ENCODE peak calls at places on chromosomes 1 and 21, in four cellular contexts. L is H1, B is HepG2, F is GM12878. P is an unnamed sample.
A peak's percentile ranks its signal among the peaks of the same experiment; 100 is the strongest.

GRCh38 chr1:3306583-3307285 is 147.7 kb upstream of the ARHGEF16 start:
- DNase-seq in L (no peak), B (no peak), F (no peak), P (no peak)

GRCh38 chr1:150192012-150192411 is 42.3 kb downstream of the PLEKHO1 start:
- DNase-seq in L (no peak), B (no peak), F (no peak), P (no peak)

GRCh38 chr1:247332215-247332900 is 691 bp upstream of the ZNF496 start:
- DNase-seq in L (peak; percentile 76), B (no peak), F (no peak), P (peak; percentile 41)

GRCh38 chr1:44594871-44595735 is 79.2 kb downstream of the TMEM53 start:
- DNase-seq in L (peak; percentile 98), B (peak; percentile 43), F (no peak), P (peak; percentile 91)

GRCh38 chr1:241706967-241707366 is 54.9 kb downstream of the WDR64 start:
- DNase-seq in L (no peak), B (no peak), F (no peak), P (no peak)

GRCh38 chr1:159008744-159009188 is 941 bp upstream of the IFI16 start:
- DNase-seq in L (no peak), B (no peak), F (peak; percentile 69), P (no peak)

GRCh38 chr1:32104127-32104526 is 3.7 kb upstream of the KPNA6 start:
- DNase-seq in L (no peak), B (peak; percentile 67), F (no peak), P (no peak)

GRCh38 chr21:42503711-42504110 is 7.7 kb upstream of the RSPH1 start:
- DNase-seq in L (no peak), B (no peak), F (no peak), P (no peak)

GRCh38 chr1:41396084-41396483 is 34.9 kb downstream of the FOXO6 start:
- DNase-seq in L (no peak), B (no peak), F (no peak), P (no peak)

GRCh38 chr21:35051287-35051818 is 2.3 kb upstream of the RUNX1 start:
- DNase-seq in L (peak; percentile 79), B (peak; percentile 82), F (no peak), P (peak; percentile 74)

GRCh38 chr1:162670928-162671663 is 38.8 kb downstream of the DDR2 start:
- DNase-seq in L (no peak), B (no peak), F (no peak), P (no peak)

GRCh38 chr1:55962472-55962871 is 616.9 kb downstream of the PLPP3 start:
- DNase-seq in L (no peak), B (no peak), F (no peak), P (no peak)

GRCh38 chr21:42282021-42282420 is 33.2 kb downstream of the TFF3 start:
- DNase-seq in L (no peak), B (no peak), F (no peak), P (no peak)

GRCh38 chr1:188241629-188242028 is 1412.9 kb downstream of the PLA2G4A start:
- DNase-seq in L (no peak), B (no peak), F (no peak), P (no peak)

GRCh38 chr21:45571641-45572040 is 29.4 kb upstream of the SLC19A1 start:
- DNase-seq in L (peak; percentile 27), B (no peak), F (no peak), P (no peak)

GRCh38 chr1:43858324-43858723 is 75.3 kb upstream of the ARTN start:
- DNase-seq in L (peak; percentile 57), B (peak; percentile 27), F (no peak), P (no peak)

GRCh38 chr1:97893844-97894243 is 27.0 kb downstream of the DPYD start:
- DNase-seq in L (no peak), B (no peak), F (no peak), P (no peak)

GRCh38 chr1:181033799-181034391 is at the start of gene MR1:
- DNase-seq in L (no peak), B (peak; percentile 78), F (peak; percentile 92), P (peak; percentile 79)

GRCh38 chr1:184409011-184409410 is 22.2 kb downstream of the C1orf21 start:
- DNase-seq in L (no peak), B (no peak), F (no peak), P (no peak)

GRCh38 chr1:50251592-50252165 is 143.0 kb downstream of the ELAVL4 start:
- DNase-seq in L (peak; percentile 78), B (no peak), F (no peak), P (peak; percentile 17)

GRCh38 chr1:214559079-214559478 is 7.7 kb upstream of the PTPN14 start:
- DNase-seq in L (no peak), B (no peak), F (no peak), P (no peak)

GRCh38 chr1:98001764-98002163 is 80.9 kb upstream of the DPYD start:
- DNase-seq in L (no peak), B (no peak), F (no peak), P (no peak)

GRCh38 chr21:28598214-28598613 is 394.5 kb downstream of the LTN1 start:
- DNase-seq in L (no peak), B (no peak), F (no peak), P (no peak)

GRCh38 chr1:179743679-179744400 is 749 bp downstream of the FAM163A start:
- DNase-seq in L (peak; percentile 70), B (no peak), F (no peak), P (peak; percentile 54)

GRCh38 chr1:2526824-2527552 is 592 bp upstream of the PANK4 start:
- DNase-seq in L (no peak), B (no peak), F (peak; percentile 51), P (no peak)

GRCh38 chr1:54384921-54385726 is 21.1 kb downstream of the SSBP3 start:
- DNase-seq in L (no peak), B (no peak), F (no peak), P (no peak)

GRCh38 chr1:105894006-105894405 is 1162.5 kb upstream of the PRMT6 start:
- DNase-seq in L (no peak), B (no peak), F (no peak), P (no peak)

GRCh38 chr1:39628807-39629347 is 10.6 kb downstream of the HEYL start:
- DNase-seq in L (no peak), B (no peak), F (no peak), P (no peak)

GRCh38 chr1:54480201-54480848 is 67.7 kb upstream of the ACOT11 start:
- DNase-seq in L (no peak), B (no peak), F (no peak), P (no peak)

GRCh38 chr1:115063238-115063901 is 25.9 kb downstream of the TSPAN2 start:
- DNase-seq in L (no peak), B (no peak), F (no peak), P (no peak)

GRCh38 chr1:14887044-14887443 is 266.5 kb upstream of the TMEM51 start:
- DNase-seq in L (no peak), B (no peak), F (no peak), P (no peak)

GRCh38 chr1:160624464-160624863 is 22.4 kb downstream of the SLAMF1 start:
- DNase-seq in L (no peak), B (no peak), F (no peak), P (no peak)

GRCh38 chr1:156104065-156104810 is 10.3 kb upstream of the LMNA start:
- DNase-seq in L (no peak), B (peak; percentile 50), F (no peak), P (no peak)

GRCh38 chr1:181733486-181733885 is 250.2 kb downstream of the CACNA1E start:
- DNase-seq in L (no peak), B (no peak), F (no peak), P (no peak)

GRCh38 chr1:223784541-223784940 is 61.2 kb downstream of the TP53BP2 start:
- DNase-seq in L (no peak), B (no peak), F (no peak), P (no peak)

GRCh38 chr1:19495000-19495656 is 9.8 kb upstream of the CAPZB start:
- DNase-seq in L (no peak), B (no peak), F (no peak), P (no peak)

GRCh38 chr1:168082008-168082876 is 54.5 kb downstream of the GPR161 start:
- DNase-seq in L (peak; percentile 88), B (peak; percentile 57), F (peak; percentile 17), P (peak; percentile 89)

GRCh38 chr1:164765993-164766720 is 207.2 kb downstream of the PBX1 start:
- DNase-seq in L (no peak), B (no peak), F (no peak), P (no peak)

GRCh38 chr1:85085417-85085816 is 37.1 kb upstream of the MCOLN3 start:
- DNase-seq in L (no peak), B (no peak), F (no peak), P (no peak)

GRCh38 chr1:43867946-43868740 is 65.5 kb upstream of the ARTN start:
- DNase-seq in L (no peak), B (no peak), F (no peak), P (no peak)

DNA sequence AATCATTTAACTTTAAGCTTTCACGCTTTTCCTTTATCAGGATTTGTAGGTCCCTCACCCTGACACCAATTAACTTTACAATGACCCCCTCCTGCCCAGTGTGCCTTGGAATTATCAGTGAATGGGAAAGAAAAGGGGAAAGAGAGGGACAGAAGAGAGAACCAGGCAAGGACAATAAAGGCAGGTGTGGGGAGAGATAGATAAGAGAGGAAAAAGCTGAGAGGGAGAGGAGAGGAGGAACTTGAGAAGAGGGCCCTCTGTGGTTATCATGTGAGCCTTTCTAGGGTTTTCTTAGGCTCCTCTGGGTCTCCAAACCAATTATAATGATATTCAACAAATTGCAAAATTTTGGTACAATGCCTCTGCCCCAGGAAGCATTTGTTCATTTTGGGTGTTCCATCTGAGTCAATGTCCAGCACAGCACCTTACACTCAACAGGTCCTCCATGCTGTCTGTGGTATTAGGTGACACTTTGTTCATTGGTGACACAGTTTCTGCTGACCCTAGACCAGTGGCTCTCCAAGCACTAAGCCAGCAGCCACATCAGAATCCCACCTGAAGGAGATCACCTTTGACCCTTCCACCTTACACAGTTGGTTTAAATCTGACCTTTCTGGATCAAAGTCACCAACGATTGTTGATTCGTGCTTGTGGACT is 14.2 kb downstream of the AKNAD1 start:
- DNase-seq in L (no peak), B (no peak), F (no peak), P (no peak)
- TF ChIP-seq SP1 in L (no peak), B (no peak), F (no peak), P (no peak)

GRCh38 chr1:89604414-89604735 is 28.5 kb upstream of the LRRC8C start:
- DNase-seq in L (no peak), B (no peak), F (no peak), P (no peak)

GRCh38 chr1:89602871-89603404 is 30.0 kb upstream of the LRRC8C start:
- DNase-seq in L (no peak), B (no peak), F (no peak), P (no peak)

GRCh38 chr1:89606227-89606945 is 26.5 kb upstream of the LRRC8C start:
- DNase-seq in L (no peak), B (no peak), F (no peak), P (no peak)

GRCh38 chr1:89605692-89606091 is 27.2 kb upstream of the LRRC8C start:
- DNase-seq in L (no peak), B (peak; percentile 75), F (no peak), P (no peak)

GRCh38 chr1:89603651-89604413 is 29.1 kb upstream of the LRRC8C start:
- DNase-seq in L (no peak), B (no peak), F (no peak), P (no peak)
- TF ChIP-seq SUZ12 in L (no peak), B (no peak), F (no peak), P (no peak)

GRCh38 chr1:89870998-89871397 is 50.2 kb downstream of the LRRC8D start:
- DNase-seq in L (no peak), B (peak; percentile 76), F (no peak), P (no peak)
- TF ChIP-seq SP1 in L (no peak), B (no peak), F (no peak), P (no peak)

GRCh38 chr21:31781737-31782136 is 49.8 kb upstream of the SCAF4 start:
- DNase-seq in L (no peak), B (no peak), F (no peak), P (peak; percentile 62)
- TF ChIP-seq SUZ12 in L (no peak), B (no peak), F (no peak), P (no peak)